ENCODE peak calls at places on chromosomes 2 and 18, in eight cellular contexts. R is heart right ventricle; U is NCI-H2029 treated with DMSO at 0.1 percent for 48 hours; F is globus pallidus; M is effector memory CD8-positive, alpha-beta T cell; C is activated T-cell treated with anti-CD3 and anti-CD28 coated beads, Interleukin-2, amount 50 U/mL, for 4 hours; X is EH; I is GM12865. J is an unnamed sample.

GRCh38 chr18:58493516-58494253 is 135.2 kb downstream of the ALPK2 start:
- DNase-seq in R (peak), U (peak), F (peak), M (peak), C (peak), X (peak), I (peak), J (peak)

GRCh38 chr2:107992069-107992468 is 5.7 kb downstream of the SLC5A7 start:
- DNase-seq in R (no peak), U (no peak), F (no peak), M (no peak), C (no peak), X (no peak), I (no peak), J (no peak)

GRCh38 chr2:128807317-128807716 is 488.6 kb upstream of the HS6ST1 start:
- DNase-seq in R (no peak), U (no peak), F (no peak), M (no peak), C (no peak), X (no peak), I (no peak), J (no peak)

GRCh38 chr2:138922973-138923563 is 142.9 kb upstream of the NXPH2 start:
- DNase-seq in R (no peak), U (no peak), F (no peak), M (no peak), C (no peak), X (peak), I (no peak), J (no peak)

GRCh38 chr2:71154798-71155197 is 24.4 kb downstream of the MPHOSPH10 start:
- DNase-seq in R (no peak), U (no peak), F (no peak), M (no peak), C (no peak), X (peak), I (peak), J (no peak)

GRCh38 chr2:219625179-219625578 is 2.3 kb upstream of the SLC4A3 start:
- DNase-seq in R (no peak), U (no peak), F (no peak), M (no peak), C (no peak), X (no peak), I (no peak), J (no peak)

GRCh38 chr2:200466703-200467418 is 43.0 kb downstream of the KCTD18 start:
- DNase-seq in R (peak), U (no peak), F (no peak), M (peak), C (peak), X (peak), I (no peak), J (peak)

GRCh38 chr2:112154246-112155110 is 16.3 kb downstream of the FBLN7 start:
- DNase-seq in R (no peak), U (no peak), F (no peak), M (no peak), C (peak), X (no peak), I (peak), J (no peak)

GRCh38 chr2:241878007-241878970 is 8.8 kb downstream of the RTP5 start:
- DNase-seq in R (peak), U (peak), F (peak), M (peak), C (peak), X (peak), I (peak), J (peak)

GRCh38 chr18:63409301-63409700 is 13.0 kb downstream of the VPS4B start:
- DNase-seq in R (no peak), U (no peak), F (no peak), M (no peak), C (no peak), X (peak), I (no peak), J (no peak)

GRCh38 chr2:3007135-3007534 is 370.5 kb downstream of the EIPR1 start:
- DNase-seq in R (no peak), U (no peak), F (no peak), M (no peak), C (no peak), X (no peak), I (no peak), J (no peak)

GRCh38 chr2:28398101-28398834 is 5.6 kb downstream of the FOSL2 start:
- DNase-seq in R (no peak), U (no peak), F (no peak), M (no peak), C (peak), X (peak), I (no peak), J (peak)

J was measured in aorta.